ENCODE peak calls at places on chromosomes 12 and 14, in five cellular contexts. One of them, this sample, is unnamed.

GRCh38 chr12:132170094-132170636 is 25.9 kb downstream of the NOC4L start:
- DNase-seq in A549: no peak
- DNase-seq in CD4-positive, CD25-positive, alpha-beta regulatory T cell: no peak
- DNase-seq in BE2C: no peak
- DNase-seq in amygdala: no peak
- DNase-seq in this sample: no peak

GRCh38 chr14:75752907-75753594 is 92.0 kb downstream of the TTLL5 start:
- DNase-seq in A549: no peak
- DNase-seq in CD4-positive, CD25-positive, alpha-beta regulatory T cell: no peak
- DNase-seq in BE2C: no peak
- DNase-seq in amygdala: no peak
- DNase-seq in this sample: no peak

GRCh38 chr14:61472801-61473376 is 151.5 kb downstream of the PRKCH start:
- DNase-seq in A549: no peak
- DNase-seq in CD4-positive, CD25-positive, alpha-beta regulatory T cell: peak
- DNase-seq in BE2C: no peak
- DNase-seq in amygdala: no peak
- DNase-seq in this sample: no peak

GRCh38 chr12:104026841-104027599 is 23.0 kb downstream of the GLT8D2 start:
- DNase-seq in A549: no peak
- DNase-seq in CD4-positive, CD25-positive, alpha-beta regulatory T cell: no peak
- DNase-seq in BE2C: no peak
- DNase-seq in amygdala: no peak
- DNase-seq in this sample: no peak

GRCh38 chr12:112913038-112913688 is 6.4 kb downstream of the OAS1 start:
- DNase-seq in A549: no peak
- DNase-seq in CD4-positive, CD25-positive, alpha-beta regulatory T cell: no peak
- DNase-seq in BE2C: no peak
- DNase-seq in amygdala: no peak
- DNase-seq in this sample: no peak

GRCh38 chr14:96117997-96118790 is 79.0 kb downstream of the C14orf132 start:
- DNase-seq in A549: no peak
- DNase-seq in CD4-positive, CD25-positive, alpha-beta regulatory T cell: no peak
- DNase-seq in BE2C: no peak
- DNase-seq in amygdala: no peak
- DNase-seq in this sample: no peak

GRCh38 chr14:64705406-64706118 is 1.3 kb downstream of the PLEKHG3 start:
- DNase-seq in A549: no peak
- DNase-seq in CD4-positive, CD25-positive, alpha-beta regulatory T cell: no peak
- DNase-seq in BE2C: peak
- DNase-seq in amygdala: no peak
- DNase-seq in this sample: peak

GRCh38 chr14:23704890-23705289 is 68.7 kb downstream of the DHRS2 start:
- DNase-seq in A549: no peak
- DNase-seq in CD4-positive, CD25-positive, alpha-beta regulatory T cell: no peak
- DNase-seq in BE2C: no peak
- DNase-seq in amygdala: no peak
- DNase-seq in this sample: no peak

GRCh38 chr14:61671086-61671485 is 24.2 kb upstream of the HIF1A start:
- DNase-seq in A549: no peak
- DNase-seq in CD4-positive, CD25-positive, alpha-beta regulatory T cell: no peak
- DNase-seq in BE2C: no peak
- DNase-seq in amygdala: no peak
- DNase-seq in this sample: no peak

GRCh38 chr12:116636636-116637519 is 77.7 kb downstream of the MAP1LC3B2 start:
- DNase-seq in A549: peak
- DNase-seq in CD4-positive, CD25-positive, alpha-beta regulatory T cell: no peak
- DNase-seq in BE2C: no peak
- DNase-seq in amygdala: no peak
- DNase-seq in this sample: peak

GRCh38 chr14:78088941-78089340 is 81.2 kb upstream of the NRXN3 start:
- DNase-seq in A549: no peak
- DNase-seq in CD4-positive, CD25-positive, alpha-beta regulatory T cell: no peak
- DNase-seq in BE2C: peak
- DNase-seq in amygdala: no peak
- DNase-seq in this sample: no peak

This sample was measured in prostate gland.